ENCODE peak calls at places on chromosome 22, in nine cellular contexts. A is NCI-H446; T is pons; D is BJ; G is CD8-positive, alpha-beta T cell; V is 8988T; E is NCI-H1092; B is C1 segment of cervical spinal cord; F is stomach. I is an unnamed sample.

GRCh38 chr22:44952863-44953790 is 56.7 kb downstream of the PHF21B start:
- DNase-seq in A (no peak), T (no peak), D (no peak), G (no peak), V (no peak), E (no peak), B (no peak), F (no peak), I (no peak)

GRCh38 chr22:36772451-36772850 is 3.5 kb downstream of the IFT27 start:
- DNase-seq in A (no peak), T (no peak), D (no peak), G (no peak), V (no peak), E (no peak), B (no peak), F (no peak), I (no peak)

GRCh38 chr22:29480512-29481264 is 670 bp downstream of the NEFH start:
- DNase-seq in A (no peak), T (no peak), D (no peak), G (no peak), V (no peak), E (no peak), B (no peak), F (no peak), I (no peak)

GRCh38 chr22:27597703-27598444 is 203.7 kb downstream of the MN1 start:
- DNase-seq in A (no peak), T (no peak), D (no peak), G (no peak), V (no peak), E (no peak), B (no peak), F (no peak), I (no peak)

GRCh38 chr22:40345271-40345670 is 1.0 kb upstream of the ADSL start:
- DNase-seq in A (no peak), T (no peak), D (no peak), G (no peak), V (no peak), E (no peak), B (no peak), F (no peak), I (no peak)

GRCh38 chr22:40552070-40552469 is 84.4 kb downstream of the MRTFA start:
- DNase-seq in A (no peak), T (no peak), D (no peak), G (no peak), V (no peak), E (no peak), B (no peak), F (no peak), I (no peak)

GRCh38 chr22:38125731-38126344 is 15.4 kb upstream of the BAIAP2L2 start:
- DNase-seq in A (peak; percentile 82), T (peak; percentile 4), D (no peak), G (no peak), V (no peak), E (no peak), B (no peak), F (no peak), I (no peak)

GRCh38 chr22:46019351-46019750 is 42.4 kb upstream of the WNT7B start:
- DNase-seq in A (no peak), T (no peak), D (no peak), G (no peak), V (no peak), E (no peak), B (no peak), F (no peak), I (no peak)

GRCh38 chr22:19448076-19448607 is 631 bp upstream of the C22orf39 start:
- DNase-seq in A (peak; percentile 83), T (peak; percentile 34), D (no peak), G (no peak), V (peak; percentile 31), E (peak; percentile 84), B (no peak), F (peak; percentile 28), I (peak; percentile 83)

GRCh38 chr22:23838686-23839468 is at the start of gene DERL3:
- DNase-seq in A (peak; percentile 97), T (peak; percentile 94), D (peak; percentile 53), G (peak; percentile 84), V (peak; percentile 76), E (peak; percentile 98), B (peak; percentile 50), F (peak; percentile 99), I (no peak)

GRCh38 chr22:17172172-17172833 is 13.2 kb upstream of the HDHD5 start:
- DNase-seq in A (no peak), T (peak; percentile 42), D (no peak), G (no peak), V (no peak), E (no peak), B (no peak), F (no peak), I (peak; percentile 55)

GRCh38 chr22:10741210-10741609 is 4786.8 kb upstream of the OR11H1 start:
- DNase-seq in A (no peak), T (no peak), D (no peak), G (no peak), V (no peak), E (no peak), B (no peak), F (no peak), I (no peak)

GRCh38 chr22:23904855-23905254 is 10.7 kb downstream of the MIF start:
- DNase-seq in A (peak; percentile 37), T (peak; percentile 82), D (no peak), G (no peak), V (no peak), E (no peak), B (no peak), F (no peak), I (no peak)

GRCh38 chr22:39153220-39153860 is 860 bp upstream of the CBX7 start:
- DNase-seq in A (no peak), T (no peak), D (no peak), G (no peak), V (no peak), E (no peak), B (no peak), F (no peak), I (no peak)

GRCh38 chr22:37249946-37250345 is 5.9 kb upstream of the RAC2 start:
- DNase-seq in A (no peak), T (no peak), D (no peak), G (no peak), V (no peak), E (no peak), B (no peak), F (no peak), I (no peak)

GRCh38 chr22:20577549-20577975 is 70.2 kb downstream of the MED15 start:
- DNase-seq in A (no peak), T (no peak), D (no peak), G (no peak), V (no peak), E (no peak), B (no peak), F (no peak), I (no peak)

GRCh38 chr22:40487663-40488249 is 117.4 kb downstream of the SGSM3 start:
- DNase-seq in A (peak; percentile 46), T (no peak), D (no peak), G (no peak), V (no peak), E (peak; percentile 5), B (no peak), F (no peak), I (no peak)

GRCh38 chr22:28927526-28928089 is 44.2 kb downstream of the ZNRF3 start:
- DNase-seq in A (no peak), T (no peak), D (no peak), G (no peak), V (no peak), E (no peak), B (no peak), F (no peak), I (no peak)

GRCh38 chr22:46028069-46028991 is 51.4 kb upstream of the WNT7B start:
- DNase-seq in A (no peak), T (no peak), D (no peak), G (no peak), V (no peak), E (no peak), B (no peak), F (no peak), I (no peak)

GRCh38 chr22:19208287-19208847 is 29.8 kb upstream of the SLC25A1 start:
- DNase-seq in A (no peak), T (no peak), D (no peak), G (no peak), V (no peak), E (no peak), B (no peak), F (no peak), I (no peak)

GRCh38 chr22:25996669-25997068 is 172.6 kb upstream of the SEZ6L start:
- DNase-seq in A (no peak), T (no peak), D (no peak), G (no peak), V (no peak), E (no peak), B (no peak), F (no peak), I (no peak)

GRCh38 chr22:18103527-18104269 is 6.9 kb upstream of the TUBA8 start:
- DNase-seq in A (no peak), T (no peak), D (no peak), G (no peak), V (no peak), E (no peak), B (no peak), F (no peak), I (no peak)

GRCh38 chr22:38235240-38235850 is 33.6 kb downstream of the MAFF start:
- DNase-seq in A (no peak), T (no peak), D (no peak), G (no peak), V (no peak), E (no peak), B (no peak), F (no peak), I (no peak)

GRCh38 chr22:19882446-19883381 is 28.0 kb upstream of the GNB1L start:
- DNase-seq in A (no peak), T (no peak), D (no peak), G (no peak), V (no peak), E (no peak), B (no peak), F (no peak), I (no peak)

GRCh38 chr22:35719212-35719869 is 1.7 kb downstream of the APOL5 start:
- DNase-seq in A (no peak), T (no peak), D (no peak), G (no peak), V (no peak), E (no peak), B (no peak), F (no peak), I (no peak)

GRCh38 chr22:29555065-29555644 is 1.6 kb upstream of the THOC5 start:
- DNase-seq in A (no peak), T (peak; percentile 45), D (peak; percentile 2), G (no peak), V (no peak), E (no peak), B (no peak), F (no peak), I (no peak)

GRCh38 chr22:37843746-37844089 is 416 bp downstream of the ANKRD54 start:
- DNase-seq in A (peak; percentile 43), T (no peak), D (no peak), G (no peak), V (no peak), E (peak; percentile 50), B (no peak), F (no peak), I (no peak)

GRCh38 chr22:46848227-46848626 is 85.8 kb downstream of the TBC1D22A start:
- DNase-seq in A (no peak), T (no peak), D (no peak), G (no peak), V (no peak), E (no peak), B (no peak), F (no peak), I (no peak)

GRCh38 chr22:21710156-21710555 is 25.4 kb downstream of the YPEL1 start:
- DNase-seq in A (no peak), T (no peak), D (no peak), G (no peak), V (no peak), E (no peak), B (no peak), F (no peak), I (no peak)

GRCh38 chr22:26554956-26555355 is 35.0 kb downstream of the TPST2 start:
- DNase-seq in A (no peak), T (no peak), D (no peak), G (no peak), V (no peak), E (no peak), B (no peak), F (no peak), I (no peak)

GRCh38 chr22:37547249-37547741 is 13.0 kb upstream of the CDC42EP1 start:
- DNase-seq in A (no peak), T (peak; percentile 77), D (no peak), G (no peak), V (no peak), E (no peak), B (no peak), F (no peak), I (peak; percentile 3)

I was measured in HuH-7.5.